ENCODE peak calls at places on chromosome 10, in five cellular contexts. C is fibroblast of lung; G is CD8-positive, alpha-beta T cell; M is CD4-positive, alpha-beta memory T cell; K is K562. P is an unnamed sample.

GRCh38 chr10:129398861-129399260 is 68.2 kb upstream of the MGMT start:
- DNase-seq in M (no peak), K (no peak), C (no peak), G (no peak), P (no peak)

GRCh38 chr10:58868736-58869435 is 307.6 kb upstream of the PHYHIPL start:
- DNase-seq in K (no peak), G (no peak), M (no peak), C (peak; percentile 47), P (no peak)

GRCh38 chr10:14698487-14699170 is 76.1 kb downstream of the FAM107B start:
- DNase-seq in C (peak; percentile 82), G (no peak), M (no peak), K (no peak), P (no peak)

GRCh38 chr10:46218921-46219320 is 67.9 kb upstream of the ANTXRL start:
- DNase-seq in C (no peak), M (no peak), K (peak; percentile 72), G (no peak), P (no peak)

GRCh38 chr10:56874950-56875349 is 513.9 kb upstream of the ZWINT start:
- DNase-seq in M (no peak), K (no peak), C (no peak), G (no peak), P (no peak)

GRCh38 chr10:82084496-82084895 is 209.5 kb downstream of the NRG3 start:
- DNase-seq in C (no peak), G (no peak), M (no peak), K (no peak), P (no peak)

GRCh38 chr10:58775960-58776574 is 263.4 kb downstream of the BICC1 start:
- DNase-seq in C (peak; percentile 90), M (no peak), K (no peak), G (no peak), P (no peak)

GRCh38 chr10:97805096-97805879 is 33.5 kb upstream of the SFRP5 start:
- DNase-seq in C (no peak), G (no peak), K (no peak), M (no peak), P (no peak)

GRCh38 chr10:71765176-71765906 is 8.0 kb downstream of the VSIR start:
- DNase-seq in K (no peak), M (no peak), G (no peak), C (peak; percentile 69), P (no peak)

GRCh38 chr10:73225518-73225917 is 21.5 kb downstream of the DNAJC9 start:
- DNase-seq in G (no peak), K (no peak), M (no peak), C (no peak), P (no peak)

GRCh38 chr10:96285331-96285752 is 14.0 kb upstream of the BLNK start:
- DNase-seq in G (no peak), K (no peak), C (no peak), M (no peak), P (peak; percentile 29)

GRCh38 chr10:88921194-88921593 is 31.4 kb downstream of the ACTA2 start:
- DNase-seq in G (no peak), K (no peak), C (peak; percentile 47), M (no peak), P (no peak)

GRCh38 chr10:120456626-120457430 is at the start of gene PLPP4:
- DNase-seq in K (peak; percentile 3), G (no peak), M (no peak), C (peak; percentile 58), P (no peak)

GRCh38 chr10:123999956-124000615 is 93.3 kb downstream of the CHST15 start:
- DNase-seq in K (no peak), C (no peak), G (no peak), M (no peak), P (no peak)

GRCh38 chr10:113916053-113916452 is 61.6 kb downstream of the NHLRC2 start:
- DNase-seq in M (no peak), K (no peak), G (no peak), C (no peak), P (no peak)

GRCh38 chr10:86819567-86819966 is 63.1 kb downstream of the BMPR1A start:
- DNase-seq in C (peak; percentile 55), K (no peak), M (no peak), G (no peak), P (no peak)

GRCh38 chr10:117699436-117700075 is 157.0 kb downstream of the EMX2 start:
- DNase-seq in G (no peak), M (no peak), C (no peak), K (no peak), P (no peak)

GRCh38 chr10:19333631-19334030 is 285.0 kb downstream of the MALRD1 start:
- DNase-seq in C (peak; percentile 23), K (no peak), M (no peak), G (no peak), P (no peak)

GRCh38 chr10:128083191-128083895 is 42.9 kb downstream of the MKI67 start:
- DNase-seq in G (no peak), K (no peak), M (no peak), C (no peak), P (no peak)

GRCh38 chr10:96670786-96671185 is 49.5 kb downstream of the PIK3AP1 start:
- DNase-seq in M (no peak), G (no peak), C (peak; percentile 66), K (no peak), P (no peak)

GRCh38 chr10:42177077-42177792 is 461.1 kb downstream of the ZNF33B start:
- DNase-seq in K (no peak), M (no peak), C (no peak), G (no peak), P (no peak)

GRCh38 chr10:77036993-77037734 is 600.4 kb downstream of the KCNMA1 start:
- DNase-seq in K (peak; percentile 53), M (no peak), C (peak; percentile 22), G (no peak), P (peak; percentile 57)

GRCh38 chr10:73206385-73206784 is 38.5 kb downstream of the FAM149B1 start:
- DNase-seq in G (no peak), M (no peak), C (no peak), K (no peak), P (no peak)

GRCh38 chr10:100021322-100021721 is 11.6 kb upstream of the DNMBP start:
- DNase-seq in M (no peak), K (no peak), G (no peak), C (no peak), P (no peak)

GRCh38 chr10:24223341-24223740 is 14.4 kb downstream of the KIAA1217 start:
- DNase-seq in C (no peak), K (no peak), G (no peak), M (no peak), P (no peak)

DNA sequence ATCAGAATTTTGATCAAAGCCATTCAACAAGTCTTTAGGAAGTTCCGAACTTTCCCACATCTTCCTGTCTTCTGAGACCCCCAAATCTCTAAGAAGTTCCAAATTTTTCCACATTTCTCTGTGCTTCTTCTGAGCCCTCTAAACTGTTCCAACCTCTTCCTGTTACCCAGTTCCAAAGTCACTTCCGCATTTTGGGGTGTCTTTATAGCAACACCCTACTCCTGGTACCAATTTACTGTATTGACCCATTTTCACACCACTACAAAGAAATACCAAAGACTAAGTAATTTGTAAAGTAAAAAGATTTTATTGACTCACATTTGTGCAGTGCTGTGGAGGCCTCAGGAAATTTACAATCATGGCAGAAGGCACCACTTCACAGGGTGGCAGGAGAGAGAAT is 385.8 kb upstream of the GHITM start:
- DNase-seq in M (no peak), G (no peak), C (no peak), K (no peak), P (no peak)
- H3K9me3 ChIP-seq in M (peaks cover 8% of the 10 kb centered on the region), G (no peaks in the 10 kb centered on the region), C (no peaks in the 10 kb centered on the region), K (no peaks in the 10 kb centered on the region), P (peaks cover 2% of the 10 kb centered on the region)

DNA sequence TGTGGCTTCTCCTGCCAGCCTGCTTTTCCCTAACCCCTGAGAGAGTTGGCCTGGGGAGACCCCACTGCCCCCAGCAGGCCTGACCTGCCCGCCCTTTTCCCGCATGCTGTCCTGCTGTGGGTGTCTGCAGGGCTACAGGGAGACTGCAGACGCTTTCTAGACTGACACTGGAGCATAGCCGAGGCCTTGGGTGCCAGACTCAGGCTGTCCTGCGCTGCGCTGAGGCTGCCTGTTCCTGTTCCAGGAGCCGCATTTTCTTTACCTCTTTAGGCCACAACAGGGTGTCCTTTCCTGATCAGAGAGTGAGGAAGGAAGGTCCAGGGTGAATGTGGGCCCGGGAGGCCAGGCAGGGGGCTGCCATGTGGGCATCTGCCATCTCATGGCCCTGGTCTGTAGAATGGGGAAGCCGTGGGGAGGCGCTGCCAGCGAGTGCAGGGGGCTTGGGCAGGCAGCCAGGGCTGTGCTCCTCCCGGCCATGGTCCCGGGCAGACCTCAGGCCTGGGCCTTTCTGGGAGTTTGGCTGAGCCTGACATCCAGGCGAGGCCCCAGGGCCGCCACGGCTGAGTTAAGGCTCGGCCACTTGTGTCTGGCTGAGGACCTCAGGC is 3.6 kb downstream of the PWWP2B start:
- DNase-seq in G (no peak), M (no peak), C (no peak), K (no peak), P (no peak)
- H3K4me1 ChIP-seq in G (peaks cover 12% of the 10 kb centered on the region), M (peaks cover 26% of the 10 kb centered on the region), C (no peaks in the 10 kb centered on the region), K (peaks cover 5% of the 10 kb centered on the region), P (peaks cover 10% of the 10 kb centered on the region)

GRCh38 chr10:131165092-131165491 is 146.4 kb downstream of the TCERG1L start:
- DNase-seq in K (no peak), G (no peak), M (no peak), C (no peak), P (no peak)

GRCh38 chr10:131161087-131161486 is 150.4 kb downstream of the TCERG1L start:
- DNase-seq in K (no peak), M (no peak), C (no peak), G (no peak), P (no peak)

GRCh38 chr10:131162211-131162610 is 149.3 kb downstream of the TCERG1L start:
- DNase-seq in K (no peak), G (no peak), M (no peak), C (no peak), P (no peak)

GRCh38 chr10:131163444-131163843 is 148.1 kb downstream of the TCERG1L start:
- DNase-seq in K (no peak), C (no peak), M (no peak), G (no peak), P (no peak)

DNA sequence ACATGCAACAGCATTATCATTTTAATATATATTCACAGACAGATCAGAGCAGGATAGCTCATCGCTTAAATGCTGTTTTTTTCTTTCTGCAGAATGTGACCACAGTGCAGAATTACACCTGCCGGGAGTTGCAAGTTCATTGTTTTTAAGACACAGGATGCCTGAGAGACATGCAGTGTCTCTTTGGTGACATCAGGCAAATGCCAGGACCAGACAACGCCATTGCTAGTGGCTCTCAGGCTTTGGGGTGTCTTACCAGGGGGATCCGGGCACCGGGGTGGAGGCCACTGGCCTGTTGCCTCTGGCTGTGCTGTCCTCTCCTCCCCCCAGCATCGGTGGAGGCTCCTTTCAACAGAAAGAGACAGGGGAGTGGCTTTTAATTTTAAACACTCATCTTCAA is 148.7 kb downstream of the TCERG1L start:
- DNase-seq in C (no peak), M (no peak), G (no peak), K (no peak), P (no peak)
- H3K9me3 ChIP-seq in C (no peaks in the 10 kb centered on the region), M (no peaks in the 10 kb centered on the region), G (no peaks in the 10 kb centered on the region), K (no peaks in the 10 kb centered on the region), P (peaks cover 29% of the 10 kb centered on the region)

GRCh38 chr10:8054498-8055407 is at the start of gene GATA3:
- DNase-seq in C (peak; percentile 81), M (peak; percentile 84), G (peak; percentile 64), K (no peak), P (no peak)

GRCh38 chr10:8052970-8053445 is 1.5 kb upstream of the GATA3 start:
- DNase-seq in M (no peak), G (no peak), K (no peak), C (no peak), P (no peak)

GRCh38 chr10:8053446-8054242 is 844 bp upstream of the GATA3 start:
- DNase-seq in C (peak; percentile 77), K (peak; percentile 80), G (peak; percentile 91), M (peak; percentile 92), P (no peak)

GRCh38 chr10:8055420-8056349 is 1.2 kb downstream of the GATA3 start:
- DNase-seq in K (no peak), M (peak; percentile 56), C (no peak), G (no peak), P (no peak)

GRCh38 chr10:8054243-8054497 is 318 bp upstream of the GATA3 start:
- DNase-seq in K (no peak), M (no peak), C (peak; percentile 48), G (no peak), P (no peak)
- H3K4me1 ChIP-seq in K (no peaks in the 10 kb centered on the region), M (peaks cover 60% of the 10 kb centered on the region), C (peaks cover 5% of the 10 kb centered on the region), G (peaks cover 65% of the 10 kb centered on the region), P (peaks cover 4% of the 10 kb centered on the region)

P was measured in iPS DF 6.9.